ENCODE peak calls at places on chromosomes 5 and 9, in four cellular contexts. Y, A, E and I are unnamed samples.

GRCh38 chr9:33132249-33132772 is 34.8 kb downstream of the B4GALT1 start:
- DNase-seq in E (no peak), A (no peak), Y (no peak), I (no peak)

GRCh38 chr5:93249651-93250289 is 331.2 kb downstream of the NR2F1-AS1 start:
- DNase-seq in E (no peak), Y (no peak), A (no peak), I (no peak)

GRCh38 chr9:96008502-96009222 is 133.2 kb downstream of the ERCC6L2 start:
- DNase-seq in A (no peak), Y (no peak), E (no peak), I (peak; percentile 62)

GRCh38 chr9:108439967-108440366 is 415.8 kb downstream of the ACTL7B start:
- DNase-seq in E (no peak), A (no peak), Y (no peak), I (no peak)

GRCh38 chr5:131379723-131380122 is 115.9 kb downstream of the CDC42SE2 start:
- DNase-seq in A (no peak), E (peak; percentile 75), Y (no peak), I (peak; percentile 10)

GRCh38 chr9:5846501-5846921 is 13.6 kb upstream of the ERMP1 start:
- DNase-seq in E (no peak), Y (no peak), A (no peak), I (no peak)

GRCh38 chr5:141382469-141383294 is at the start of gene PCDHGA7:
- DNase-seq in E (no peak), A (peak; percentile 35), Y (no peak), I (peak; percentile 32)

GRCh38 chr5:133519191-133519590 is 93.2 kb downstream of the FSTL4 start:
- DNase-seq in Y (no peak), A (no peak), E (no peak), I (no peak)

GRCh38 chr9:42852133-42852532 is 668.7 kb downstream of the SPATA31A6 start:
- DNase-seq in Y (no peak), A (no peak), E (no peak), I (no peak)

GRCh38 chr5:11177993-11178711 is 417.1 kb upstream of the DAP start:
- DNase-seq in E (no peak), Y (no peak), A (no peak), I (no peak)

GRCh38 chr5:124716169-124716568 is 30.3 kb downstream of the ZNF608 start:
- DNase-seq in E (no peak), Y (no peak), A (no peak), I (no peak)

GRCh38 chr5:100148239-100148638 is 386.9 kb upstream of the FAM174A start:
- DNase-seq in Y (no peak), E (no peak), A (no peak), I (no peak)

GRCh38 chr5:65184780-65185179 is 296.9 kb downstream of the ADAMTS6 start:
- DNase-seq in E (no peak), Y (no peak), A (no peak), I (no peak)
- TF ChIP-seq SPI1 in E (no peak), Y (no peak), A (no peak), I (no peak)

GRCh38 chr5:52579391-52579790 is 208.3 kb upstream of the ITGA1 start:
- DNase-seq in E (no peak), A (no peak), Y (no peak), I (no peak)
- TF ChIP-seq SPI1 in E (no peak), A (no peak), Y (no peak), I (no peak)

GRCh38 chr9:124802426-124802825 is 25.5 kb downstream of the OLFML2A start:
- DNase-seq in A (no peak), Y (no peak), E (no peak), I (no peak)

GRCh38 chr9:124799274-124800006 is 22.5 kb downstream of the OLFML2A start:
- DNase-seq in Y (no peak), A (no peak), E (no peak), I (no peak)

GRCh38 chr9:124801356-124801755 is 24.4 kb downstream of the OLFML2A start:
- DNase-seq in E (no peak), A (no peak), Y (no peak), I (no peak)

GRCh38 chr9:124797343-124798103 is 20.6 kb downstream of the OLFML2A start:
- DNase-seq in Y (no peak), A (no peak), E (no peak), I (no peak)

GRCh38 chr9:124800306-124801259 is 23.6 kb downstream of the OLFML2A start:
- DNase-seq in Y (peak; percentile 72), E (no peak), A (no peak), I (no peak)
- TF ChIP-seq SPI1 in Y (peak; percentile 81), E (peak; percentile 60), A (no peak), I (no peak)

GRCh38 chr5:63263409-63263808 is 684.8 kb downstream of the LRRC70 start:
- DNase-seq in Y (no peak), A (no peak), E (no peak), I (no peak)

GRCh38 chr5:63262191-63262981 is 683.8 kb downstream of the LRRC70 start:
- DNase-seq in Y (no peak), E (no peak), A (no peak), I (no peak)

GRCh38 chr5:63261695-63262094 is 683.1 kb downstream of the LRRC70 start:
- DNase-seq in E (no peak), A (no peak), Y (no peak), I (no peak)
- TF ChIP-seq SPI1 in E (no peak), A (no peak), Y (no peak), I (no peak)

DNA sequence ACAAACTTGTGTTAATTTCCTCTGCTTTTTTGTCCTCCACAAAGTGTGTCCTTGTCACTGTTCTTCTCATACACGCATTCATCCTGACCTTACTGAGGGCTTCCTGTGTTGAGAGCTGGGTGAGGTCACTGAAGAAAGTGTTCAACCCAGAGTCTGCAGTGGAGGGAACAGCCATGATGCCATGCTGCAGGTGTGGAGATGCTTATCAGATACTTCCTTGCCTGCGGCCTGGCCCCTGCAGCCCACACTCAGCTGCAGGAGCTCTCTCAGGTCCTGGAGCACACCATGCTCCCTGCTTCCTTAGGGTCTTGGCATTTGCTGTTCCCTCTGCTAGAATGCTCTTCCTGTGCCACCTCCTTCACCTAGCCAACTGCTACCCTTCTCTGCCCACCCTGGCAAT is 108.1 kb upstream of the SPRY4 start:
- DNase-seq in Y (no peak), E (no peak), A (no peak), I (no peak)
- TF ChIP-seq SPI1 in Y (no peak), E (no peak), A (no peak), I (no peak)